ENCODE peak calls at places on chromosomes 7 and 10, in nine cellular contexts. One of them, this sample, is unnamed.

GRCh38 chr7:50564630-50565558 is at the start of gene DDC:
- DNase-seq in heart left ventricle: no peak
- DNase-seq in nephron progenitor cell: no peak
- DNase-seq in thoracic aorta: no peak
- DNase-seq in uterus: no peak
- DNase-seq in right atrium auricular region: no peak
- DNase-seq in astrocyte of the cerebellum: no peak
- DNase-seq in endothelial cell: no peak
- DNase-seq in tibial artery: no peak
- DNase-seq in this sample: no peak

GRCh38 chr10:19945275-19945674 is 129.0 kb downstream of the PLXDC2 start:
- DNase-seq in heart left ventricle: peak; percentile 24
- DNase-seq in nephron progenitor cell: no peak
- DNase-seq in thoracic aorta: no peak
- DNase-seq in uterus: no peak
- DNase-seq in right atrium auricular region: no peak
- DNase-seq in astrocyte of the cerebellum: no peak
- DNase-seq in endothelial cell: no peak
- DNase-seq in tibial artery: peak; percentile 77
- DNase-seq in this sample: no peak

GRCh38 chr10:52533986-52534385 is 219.9 kb downstream of the DKK1 start:
- DNase-seq in heart left ventricle: no peak
- DNase-seq in nephron progenitor cell: no peak
- DNase-seq in thoracic aorta: no peak
- DNase-seq in uterus: no peak
- DNase-seq in right atrium auricular region: no peak
- DNase-seq in astrocyte of the cerebellum: no peak
- DNase-seq in endothelial cell: no peak
- DNase-seq in tibial artery: no peak
- DNase-seq in this sample: no peak

GRCh38 chr10:74238031-74238431 is 87.0 kb downstream of the ADK start:
- DNase-seq in heart left ventricle: no peak
- DNase-seq in nephron progenitor cell: no peak
- DNase-seq in thoracic aorta: no peak
- DNase-seq in uterus: no peak
- DNase-seq in right atrium auricular region: no peak
- DNase-seq in astrocyte of the cerebellum: peak; percentile 64
- DNase-seq in endothelial cell: no peak
- DNase-seq in tibial artery: no peak
- DNase-seq in this sample: no peak

GRCh38 chr7:102991540-102992214 is 78.9 kb downstream of the LRRC17 start:
- DNase-seq in heart left ventricle: no peak
- DNase-seq in nephron progenitor cell: no peak
- DNase-seq in thoracic aorta: no peak
- DNase-seq in uterus: no peak
- DNase-seq in right atrium auricular region: no peak
- DNase-seq in astrocyte of the cerebellum: peak; percentile 94
- DNase-seq in endothelial cell: no peak
- DNase-seq in tibial artery: no peak
- DNase-seq in this sample: peak; percentile 96

GRCh38 chr7:132509667-132510066 is 66.6 kb downstream of the PLXNA4 start:
- DNase-seq in heart left ventricle: no peak
- DNase-seq in nephron progenitor cell: peak; percentile 16
- DNase-seq in thoracic aorta: no peak
- DNase-seq in uterus: no peak
- DNase-seq in right atrium auricular region: no peak
- DNase-seq in astrocyte of the cerebellum: no peak
- DNase-seq in endothelial cell: no peak
- DNase-seq in tibial artery: no peak
- DNase-seq in this sample: no peak

GRCh38 chr7:141201145-141201885 is 127.5 kb downstream of the TMEM178B start:
- DNase-seq in heart left ventricle: no peak
- DNase-seq in nephron progenitor cell: no peak
- DNase-seq in thoracic aorta: no peak
- DNase-seq in uterus: no peak
- DNase-seq in right atrium auricular region: no peak
- DNase-seq in astrocyte of the cerebellum: no peak
- DNase-seq in endothelial cell: no peak
- DNase-seq in tibial artery: no peak
- DNase-seq in this sample: no peak

GRCh38 chr7:36945612-36946400 is 221.5 kb upstream of the AOAH start:
- DNase-seq in heart left ventricle: peak; percentile 26
- DNase-seq in nephron progenitor cell: no peak
- DNase-seq in thoracic aorta: no peak
- DNase-seq in uterus: no peak
- DNase-seq in right atrium auricular region: no peak
- DNase-seq in astrocyte of the cerebellum: no peak
- DNase-seq in endothelial cell: no peak
- DNase-seq in tibial artery: no peak
- DNase-seq in this sample: no peak

GRCh38 chr7:4849390-4849789 is 12.4 kb downstream of the PAPOLB start:
- DNase-seq in heart left ventricle: no peak
- DNase-seq in nephron progenitor cell: no peak
- DNase-seq in thoracic aorta: no peak
- DNase-seq in uterus: no peak
- DNase-seq in right atrium auricular region: no peak
- DNase-seq in astrocyte of the cerebellum: no peak
- DNase-seq in endothelial cell: no peak
- DNase-seq in tibial artery: no peak
- DNase-seq in this sample: peak; percentile 62

GRCh38 chr7:14894826-14895225 is 7.7 kb downstream of the DGKB start:
- DNase-seq in heart left ventricle: no peak
- DNase-seq in nephron progenitor cell: no peak
- DNase-seq in thoracic aorta: no peak
- DNase-seq in uterus: no peak
- DNase-seq in right atrium auricular region: no peak
- DNase-seq in astrocyte of the cerebellum: no peak
- DNase-seq in endothelial cell: no peak
- DNase-seq in tibial artery: no peak
- DNase-seq in this sample: peak; percentile 6

GRCh38 chr10:8137726-8138125 is 83.2 kb downstream of the GATA3 start:
- DNase-seq in heart left ventricle: no peak
- DNase-seq in nephron progenitor cell: no peak
- DNase-seq in thoracic aorta: no peak
- DNase-seq in uterus: no peak
- DNase-seq in right atrium auricular region: no peak
- DNase-seq in astrocyte of the cerebellum: no peak
- DNase-seq in endothelial cell: no peak
- DNase-seq in tibial artery: no peak
- DNase-seq in this sample: no peak

GRCh38 chr7:65444211-65444842 is 70.7 kb downstream of the ZNF92 start:
- DNase-seq in heart left ventricle: no peak
- DNase-seq in nephron progenitor cell: no peak
- DNase-seq in thoracic aorta: no peak
- DNase-seq in uterus: no peak
- DNase-seq in right atrium auricular region: no peak
- DNase-seq in astrocyte of the cerebellum: no peak
- DNase-seq in endothelial cell: no peak
- DNase-seq in tibial artery: no peak
- DNase-seq in this sample: no peak

GRCh38 chr10:24969732-24970330 is 17.4 kb upstream of the PRTFDC1 start:
- DNase-seq in heart left ventricle: no peak
- DNase-seq in nephron progenitor cell: no peak
- DNase-seq in thoracic aorta: no peak
- DNase-seq in uterus: no peak
- DNase-seq in right atrium auricular region: no peak
- DNase-seq in astrocyte of the cerebellum: no peak
- DNase-seq in endothelial cell: no peak
- DNase-seq in tibial artery: no peak
- DNase-seq in this sample: no peak

GRCh38 chr7:106717254-106717996 is 56.5 kb upstream of the CCDC71L start:
- DNase-seq in heart left ventricle: no peak
- DNase-seq in nephron progenitor cell: no peak
- DNase-seq in thoracic aorta: no peak
- DNase-seq in uterus: no peak
- DNase-seq in right atrium auricular region: no peak
- DNase-seq in astrocyte of the cerebellum: no peak
- DNase-seq in endothelial cell: no peak
- DNase-seq in tibial artery: no peak
- DNase-seq in this sample: peak; percentile 39

GRCh38 chr10:79229081-79229541 is 118.2 kb upstream of the PPIF start:
- DNase-seq in heart left ventricle: no peak
- DNase-seq in nephron progenitor cell: no peak
- DNase-seq in thoracic aorta: no peak
- DNase-seq in uterus: no peak
- DNase-seq in right atrium auricular region: no peak
- DNase-seq in astrocyte of the cerebellum: no peak
- DNase-seq in endothelial cell: no peak
- DNase-seq in tibial artery: no peak
- DNase-seq in this sample: no peak

GRCh38 chr7:44539669-44540516 is 1.2 kb downstream of the NPC1L1 start:
- DNase-seq in heart left ventricle: no peak
- DNase-seq in nephron progenitor cell: no peak
- DNase-seq in thoracic aorta: no peak
- DNase-seq in uterus: no peak
- DNase-seq in right atrium auricular region: no peak
- DNase-seq in astrocyte of the cerebellum: no peak
- DNase-seq in endothelial cell: no peak
- DNase-seq in tibial artery: peak; percentile 52
- DNase-seq in this sample: no peak

GRCh38 chr7:159218216-159219006 is 73.7 kb upstream of the VIPR2 start:
- DNase-seq in heart left ventricle: no peak
- DNase-seq in nephron progenitor cell: no peak
- DNase-seq in thoracic aorta: no peak
- DNase-seq in uterus: no peak
- DNase-seq in right atrium auricular region: no peak
- DNase-seq in astrocyte of the cerebellum: no peak
- DNase-seq in endothelial cell: no peak
- DNase-seq in tibial artery: no peak
- DNase-seq in this sample: no peak

GRCh38 chr7:101688183-101688831 is 59.2 kb upstream of the MYL10 start:
- DNase-seq in heart left ventricle: peak; percentile 73
- DNase-seq in nephron progenitor cell: peak; percentile 95
- DNase-seq in thoracic aorta: peak; percentile 28
- DNase-seq in uterus: peak; percentile 78
- DNase-seq in right atrium auricular region: peak; percentile 73
- DNase-seq in astrocyte of the cerebellum: no peak
- DNase-seq in endothelial cell: peak; percentile 90
- DNase-seq in tibial artery: peak; percentile 82
- DNase-seq in this sample: peak; percentile 66

GRCh38 chr7:54813398-54813797 is 54.4 kb upstream of the SEC61G start:
- DNase-seq in heart left ventricle: no peak
- DNase-seq in nephron progenitor cell: no peak
- DNase-seq in thoracic aorta: no peak
- DNase-seq in uterus: no peak
- DNase-seq in right atrium auricular region: no peak
- DNase-seq in astrocyte of the cerebellum: peak; percentile 33
- DNase-seq in endothelial cell: no peak
- DNase-seq in tibial artery: no peak
- DNase-seq in this sample: no peak
- TF ChIP-seq CTCF in heart left ventricle: no peak
- TF ChIP-seq CTCF in nephron progenitor cell: no peak
- TF ChIP-seq CTCF in thoracic aorta: no peak
- TF ChIP-seq CTCF in uterus: no peak
- TF ChIP-seq CTCF in right atrium auricular region: no peak
- TF ChIP-seq CTCF in astrocyte of the cerebellum: no peak
- TF ChIP-seq CTCF in endothelial cell: no peak
- TF ChIP-seq CTCF in tibial artery: no peak
- TF ChIP-seq CTCF in this sample: no peak

GRCh38 chr10:95783741-95784140 is 27.8 kb downstream of the ENTPD1 start:
- DNase-seq in heart left ventricle: no peak
- DNase-seq in nephron progenitor cell: no peak
- DNase-seq in thoracic aorta: no peak
- DNase-seq in uterus: no peak
- DNase-seq in right atrium auricular region: no peak
- DNase-seq in astrocyte of the cerebellum: no peak
- DNase-seq in endothelial cell: no peak
- DNase-seq in tibial artery: no peak
- DNase-seq in this sample: no peak

GRCh38 chr10:95784279-95784913 is 28.4 kb downstream of the ENTPD1 start:
- DNase-seq in heart left ventricle: no peak
- DNase-seq in nephron progenitor cell: no peak
- DNase-seq in thoracic aorta: no peak
- DNase-seq in uterus: no peak
- DNase-seq in right atrium auricular region: no peak
- DNase-seq in astrocyte of the cerebellum: no peak
- DNase-seq in endothelial cell: no peak
- DNase-seq in tibial artery: peak; percentile 55
- DNase-seq in this sample: no peak

GRCh38 chr10:95785942-95786669 is 30.1 kb downstream of the ENTPD1 start:
- DNase-seq in heart left ventricle: no peak
- DNase-seq in nephron progenitor cell: no peak
- DNase-seq in thoracic aorta: no peak
- DNase-seq in uterus: no peak
- DNase-seq in right atrium auricular region: no peak
- DNase-seq in astrocyte of the cerebellum: no peak
- DNase-seq in endothelial cell: no peak
- DNase-seq in tibial artery: no peak
- DNase-seq in this sample: no peak

GRCh38 chr10:95787447-95787846 is 31.5 kb downstream of the ENTPD1 start:
- DNase-seq in heart left ventricle: no peak
- DNase-seq in nephron progenitor cell: no peak
- DNase-seq in thoracic aorta: no peak
- DNase-seq in uterus: no peak
- DNase-seq in right atrium auricular region: no peak
- DNase-seq in astrocyte of the cerebellum: no peak
- DNase-seq in endothelial cell: no peak
- DNase-seq in tibial artery: no peak
- DNase-seq in this sample: no peak

DNA sequence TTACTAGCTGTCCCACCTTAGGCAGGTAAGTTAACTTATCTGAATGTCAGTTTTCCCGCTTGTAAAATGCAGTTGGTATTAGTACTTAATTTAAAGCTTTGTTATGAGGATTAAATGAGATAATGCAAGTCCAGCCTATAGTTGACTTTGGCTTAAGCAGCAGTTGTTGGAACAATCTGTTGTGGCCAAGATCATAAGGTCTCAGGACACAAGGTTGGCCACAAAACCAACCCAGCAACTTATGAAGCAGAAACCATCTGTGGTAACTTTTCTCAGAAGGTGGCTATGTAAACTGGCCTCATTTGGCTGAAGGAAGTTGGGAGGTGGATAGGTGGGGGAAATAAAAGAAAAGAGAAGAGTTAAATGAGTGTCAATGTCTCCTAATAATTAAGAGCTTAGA is 29.4 kb downstream of the ENTPD1 start:
- DNase-seq in heart left ventricle: no peak
- DNase-seq in nephron progenitor cell: no peak
- DNase-seq in thoracic aorta: no peak
- DNase-seq in uterus: no peak
- DNase-seq in right atrium auricular region: no peak
- DNase-seq in astrocyte of the cerebellum: no peak
- DNase-seq in endothelial cell: no peak
- DNase-seq in tibial artery: no peak
- DNase-seq in this sample: no peak
- TF ChIP-seq CTCF in heart left ventricle: no peak
- TF ChIP-seq CTCF in nephron progenitor cell: no peak
- TF ChIP-seq CTCF in thoracic aorta: no peak
- TF ChIP-seq CTCF in uterus: no peak
- TF ChIP-seq CTCF in right atrium auricular region: no peak
- TF ChIP-seq CTCF in astrocyte of the cerebellum: no peak
- TF ChIP-seq CTCF in endothelial cell: no peak
- TF ChIP-seq CTCF in tibial artery: no peak
- TF ChIP-seq CTCF in this sample: no peak

GRCh38 chr10:58734116-58734515 is 221.4 kb downstream of the BICC1 start:
- DNase-seq in heart left ventricle: no peak
- DNase-seq in nephron progenitor cell: no peak
- DNase-seq in thoracic aorta: no peak
- DNase-seq in uterus: no peak
- DNase-seq in right atrium auricular region: no peak
- DNase-seq in astrocyte of the cerebellum: peak; percentile 43
- DNase-seq in endothelial cell: no peak
- DNase-seq in tibial artery: no peak
- DNase-seq in this sample: no peak
- TF ChIP-seq CTCF in heart left ventricle: no peak
- TF ChIP-seq CTCF in nephron progenitor cell: no peak
- TF ChIP-seq CTCF in thoracic aorta: no peak
- TF ChIP-seq CTCF in uterus: no peak
- TF ChIP-seq CTCF in right atrium auricular region: no peak
- TF ChIP-seq CTCF in astrocyte of the cerebellum: no peak
- TF ChIP-seq CTCF in endothelial cell: no peak
- TF ChIP-seq CTCF in tibial artery: peak; percentile 15
- TF ChIP-seq CTCF in this sample: peak; percentile 12

GRCh38 chr7:137985253-137985896 is 16.5 kb downstream of the CREB3L2 start:
- DNase-seq in heart left ventricle: no peak
- DNase-seq in nephron progenitor cell: no peak
- DNase-seq in thoracic aorta: no peak
- DNase-seq in uterus: no peak
- DNase-seq in right atrium auricular region: no peak
- DNase-seq in astrocyte of the cerebellum: no peak
- DNase-seq in endothelial cell: no peak
- DNase-seq in tibial artery: no peak
- DNase-seq in this sample: peak; percentile 91
- TF ChIP-seq CTCF in heart left ventricle: no peak
- TF ChIP-seq CTCF in nephron progenitor cell: no peak
- TF ChIP-seq CTCF in thoracic aorta: no peak
- TF ChIP-seq CTCF in uterus: no peak
- TF ChIP-seq CTCF in right atrium auricular region: no peak
- TF ChIP-seq CTCF in astrocyte of the cerebellum: no peak
- TF ChIP-seq CTCF in endothelial cell: no peak
- TF ChIP-seq CTCF in tibial artery: no peak
- TF ChIP-seq CTCF in this sample: no peak